ENCODE peak calls at places on chromosomes 16 and 17, in ten cellular contexts. R, Y, V, I, E, D, X, T, F and J are unnamed samples.

GRCh38 chr16:30914849-30915248 is 8.5 kb upstream of the FBXL19 start:
- DNase-seq in V (no peak), X (no peak), T (no peak), I (no peak), F (no peak), R (no peak), D (no peak), Y (no peak), E (no peak), J (no peak)

GRCh38 chr16:14238756-14239155 is 167.6 kb downstream of the MRTFB start:
- DNase-seq in X (no peak), R (no peak), E (no peak), I (no peak), V (no peak), T (no peak), Y (no peak), D (no peak), F (no peak), J (no peak)

GRCh38 chr17:43880420-43880991 is 26.8 kb downstream of the MPP2 start:
- DNase-seq in T (peak), R (peak), I (peak), D (no peak), E (no peak), V (peak), X (no peak), Y (peak), F (peak), J (peak)

GRCh38 chr17:75288784-75289121 is 480 bp downstream of the SLC25A19 start:
- DNase-seq in F (peak), D (no peak), R (no peak), T (peak), X (no peak), E (no peak), V (no peak), I (peak), Y (no peak), J (peak)

GRCh38 chr17:78822552-78822951 is 18.1 kb downstream of the USP36 start:
- DNase-seq in E (no peak), D (peak), F (peak), Y (no peak), V (peak), X (peak), T (no peak), I (no peak), R (peak), J (no peak)

GRCh38 chr17:64139542-64139941 is 9.6 kb upstream of the ERN1 start:
- DNase-seq in I (no peak), R (no peak), V (no peak), Y (no peak), D (no peak), F (no peak), T (no peak), E (no peak), X (no peak), J (no peak)

GRCh38 chr17:1573932-1574696 is 11.5 kb upstream of the PITPNA start:
- DNase-seq in T (peak), X (no peak), V (peak), Y (peak), D (peak), I (peak), E (peak), R (peak), F (peak), J (peak)

GRCh38 chr17:80025796-80026195 is 9.9 kb downstream of the TBC1D16 start:
- DNase-seq in T (no peak), E (no peak), Y (no peak), D (no peak), X (no peak), I (no peak), R (no peak), V (no peak), F (no peak), J (no peak)

GRCh38 chr16:57589374-57589773 is 39.1 kb upstream of the ADGRG1 start:
- DNase-seq in X (no peak), V (no peak), F (no peak), E (no peak), D (no peak), I (no peak), R (no peak), T (no peak), Y (no peak), J (no peak)

GRCh38 chr17:14827394-14827793 is 437.7 kb downstream of the PMP22 start:
- DNase-seq in X (no peak), D (no peak), R (no peak), F (no peak), I (no peak), V (no peak), T (no peak), Y (no peak), E (no peak), J (no peak)

GRCh38 chr17:56690441-56691291 is 97.2 kb downstream of the NOG start:
- DNase-seq in I (no peak), R (peak), T (no peak), D (no peak), V (no peak), E (no peak), Y (peak), X (no peak), F (no peak), J (no peak)

GRCh38 chr17:4940625-4941021 is 555 bp downstream of the RNF167 start:
- DNase-seq in F (no peak), V (no peak), I (no peak), E (no peak), R (peak), X (no peak), Y (peak), D (no peak), T (no peak), J (no peak)

GRCh38 chr16:3173892-3174617 is 13.9 kb upstream of the OR1F1 start:
- DNase-seq in D (no peak), V (no peak), R (peak), F (peak), I (peak), X (no peak), Y (peak), E (no peak), T (peak), J (peak)

GRCh38 chr17:37576281-37576680 is 32.9 kb downstream of the SYNRG start:
- DNase-seq in Y (no peak), E (no peak), T (no peak), R (peak), D (no peak), X (no peak), V (peak), F (no peak), I (no peak), J (no peak)

GRCh38 chr16:31265329-31266245 is 5.8 kb downstream of the ITGAM start:
- DNase-seq in V (no peak), T (peak), F (no peak), E (no peak), R (peak), I (no peak), Y (peak), X (no peak), D (no peak), J (peak)

GRCh38 chr17:73956595-73957465 is 246.6 kb upstream of the RPL38 start:
- DNase-seq in F (peak), T (peak), E (peak), Y (peak), R (peak), V (peak), D (no peak), X (no peak), I (peak), J (peak)

GRCh38 chr17:68054296-68054900 is 18.9 kb downstream of the KPNA2 start:
- DNase-seq in V (peak), R (peak), E (peak), Y (no peak), I (no peak), X (peak), F (no peak), T (no peak), D (peak), J (peak)

GRCh38 chr16:85528528-85529387 is 84.4 kb upstream of the GSE1 start:
- DNase-seq in I (no peak), F (no peak), D (no peak), R (no peak), V (no peak), Y (peak), T (no peak), E (no peak), X (no peak), J (no peak)

GRCh38 chr17:968812-969766 is 10.5 kb downstream of the NXN start:
- DNase-seq in R (peak), V (no peak), T (peak), Y (peak), X (no peak), D (no peak), I (no peak), E (no peak), F (no peak), J (no peak)

GRCh38 chr17:6501359-6501758 is 55.0 kb downstream of the PITPNM3 start:
- DNase-seq in T (no peak), D (no peak), Y (no peak), X (no peak), F (no peak), R (no peak), E (no peak), V (no peak), I (no peak), J (no peak)

GRCh38 chr17:65228734-65229390 is 91.7 kb downstream of the RGS9 start:
- DNase-seq in F (no peak), D (no peak), T (no peak), Y (no peak), E (no peak), R (peak), X (peak), V (peak), I (no peak), J (peak)

GRCh38 chr16:14181371-14182050 is 110.4 kb downstream of the MRTFB start:
- DNase-seq in E (no peak), R (peak), F (no peak), D (no peak), I (no peak), X (no peak), T (no peak), V (peak), Y (no peak), J (peak)

GRCh38 chr16:87017388-87018012 is 299.7 kb downstream of the C16orf95 start:
- DNase-seq in D (no peak), E (no peak), Y (no peak), V (peak), T (peak), F (no peak), X (peak), I (peak), R (peak), J (peak)

GRCh38 chr16:1492082-1492922 is 858 bp upstream of the TELO2 start:
- DNase-seq in X (no peak), V (no peak), Y (no peak), R (no peak), I (no peak), F (peak), D (no peak), E (no peak), T (no peak), J (no peak)
- H3K4me3 ChIP-seq in X (peak), V (peak), Y (peak), R (peak), I (peak), F (peak), D (peak), E (peak), T (peak), J (no peak)

GRCh38 chr16:25013049-25013448 is 2.1 kb downstream of the ARHGAP17 start:
- DNase-seq in I (no peak), V (no peak), D (no peak), T (no peak), R (no peak), Y (no peak), E (no peak), F (no peak), X (no peak), J (no peak)
- H3K4me3 ChIP-seq in I (no peak), V (no peak), D (no peak), T (no peak), R (peak), Y (no peak), E (peak), F (peak), X (peak), J (peak)

GRCh38 chr17:50060951-50061712 is 5.2 kb downstream of the ITGA3 start:
- DNase-seq in X (no peak), I (no peak), T (no peak), D (peak), R (peak), V (peak), E (peak), Y (peak), F (peak), J (no peak)
- H3K4me3 ChIP-seq in X (no peak), I (no peak), T (no peak), D (no peak), R (peak), V (no peak), E (peak), Y (no peak), F (peak), J (no peak)

GRCh38 chr17:69417545-69418483 is 3.3 kb downstream of the MAP2K6 start:
- DNase-seq in I (peak), V (no peak), X (no peak), T (no peak), R (no peak), F (no peak), Y (no peak), D (no peak), E (no peak), J (peak)
- H3K4me3 ChIP-seq in I (peak), V (no peak), X (no peak), T (no peak), R (no peak), F (no peak), Y (peak), D (no peak), E (no peak), J (peak)

GRCh38 chr17:81390029-81390428 is 5.2 kb upstream of the BAHCC1 start:
- DNase-seq in R (no peak), D (peak), E (no peak), F (no peak), X (no peak), T (peak), V (no peak), I (no peak), Y (no peak), J (no peak)

GRCh38 chr17:81388612-81389367 is 6.5 kb upstream of the BAHCC1 start:
- DNase-seq in Y (no peak), I (peak), D (peak), F (no peak), X (no peak), R (no peak), V (no peak), E (no peak), T (peak), J (no peak)

GRCh38 chr17:81390436-81391214 is 4.6 kb upstream of the BAHCC1 start:
- DNase-seq in X (no peak), R (no peak), T (peak), F (no peak), I (no peak), E (no peak), D (peak), Y (no peak), V (no peak), J (no peak)

GRCh38 chr17:81388091-81388611 is 7.1 kb upstream of the BAHCC1 start:
- DNase-seq in E (no peak), Y (no peak), I (no peak), R (no peak), T (peak), X (no peak), V (no peak), F (no peak), D (peak), J (no peak)

DNA sequence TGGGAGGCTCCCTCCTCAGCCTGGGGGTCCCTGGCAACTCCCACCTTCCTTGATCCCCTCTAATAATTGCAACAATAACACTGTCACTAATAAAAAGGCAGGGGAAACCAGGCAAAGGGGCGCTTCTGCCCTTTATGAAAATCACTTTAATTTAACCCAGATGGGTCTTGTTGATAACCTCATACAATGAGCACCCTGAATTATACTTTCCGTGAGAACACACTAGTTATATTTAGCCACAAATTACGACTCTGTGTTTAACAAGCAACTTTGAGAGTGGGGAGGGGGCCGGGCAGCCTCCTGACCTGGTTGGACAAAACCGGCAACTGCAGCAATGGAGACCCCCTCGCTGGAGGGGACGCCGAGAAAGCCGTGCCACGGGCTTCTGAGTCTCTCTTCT is 5.7 kb upstream of the BAHCC1 start:
- DNase-seq in D (no peak), T (no peak), E (no peak), V (no peak), X (no peak), I (no peak), Y (no peak), R (no peak), F (no peak), J (no peak)
- H3K4me3 ChIP-seq in D (no peak), T (no peak), E (no peak), V (no peak), X (no peak), I (no peak), Y (no peak), R (no peak), F (no peak), J (no peak)

GRCh38 chr16:54280751-54281150 is 5.8 kb downstream of the IRX3 start:
- DNase-seq in F (no peak), I (no peak), Y (no peak), T (no peak), R (peak), V (no peak), E (no peak), D (no peak), X (no peak), J (no peak)
- H3K4me3 ChIP-seq in F (no peak), I (no peak), Y (no peak), T (no peak), R (no peak), V (no peak), E (no peak), D (no peak), X (no peak), J (no peak)

GRCh38 chr17:76354317-76354729 is 607 bp upstream of the PRPSAP1 start:
- DNase-seq in V (no peak), E (no peak), I (no peak), R (no peak), Y (no peak), X (no peak), D (no peak), T (no peak), F (peak), J (no peak)

GRCh38 chr17:76359375-76359774 is 5.7 kb upstream of the PRPSAP1 start:
- DNase-seq in F (no peak), X (no peak), V (no peak), T (no peak), I (no peak), E (no peak), D (no peak), Y (no peak), R (peak), J (no peak)

GRCh38 chr17:76354747-76355310 is 1.1 kb upstream of the PRPSAP1 start:
- DNase-seq in F (peak), Y (no peak), I (no peak), T (peak), X (no peak), R (peak), E (no peak), V (no peak), D (no peak), J (no peak)

GRCh38 chr17:76357597-76358158 is 4.0 kb upstream of the PRPSAP1 start:
- DNase-seq in Y (peak), V (no peak), I (no peak), X (no peak), D (no peak), E (no peak), F (no peak), R (no peak), T (no peak), J (no peak)

DNA sequence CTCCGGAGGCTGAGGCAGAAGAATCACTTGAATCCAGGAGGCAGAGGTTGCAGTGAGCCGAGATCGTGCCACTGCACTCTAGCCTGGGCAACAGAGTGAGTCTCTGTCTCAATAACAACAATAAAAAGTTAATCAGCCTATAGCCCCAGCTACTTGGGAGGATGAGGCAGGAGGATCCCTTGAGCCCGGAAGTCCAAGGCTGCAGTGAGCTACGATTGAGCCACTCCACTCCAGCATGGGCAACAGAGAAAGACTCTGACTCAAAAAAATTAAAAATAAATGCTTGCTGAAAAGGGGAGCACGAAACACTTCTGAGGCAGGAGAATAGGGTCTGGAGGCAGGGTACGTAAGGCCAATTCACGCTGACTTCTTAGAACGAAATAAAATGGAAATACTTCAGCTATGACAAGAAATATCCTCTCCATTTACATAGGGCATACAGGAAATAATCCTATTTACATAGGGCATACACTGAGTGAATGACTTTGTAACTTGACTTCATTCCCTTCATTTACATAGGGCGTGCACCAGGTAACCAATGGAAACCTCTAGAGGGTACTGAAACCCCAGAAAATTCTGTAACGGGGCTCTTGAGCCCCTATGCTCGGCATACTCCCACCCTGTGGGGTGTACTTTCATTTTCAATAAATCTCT is 3.2 kb upstream of the PRPSAP1 start:
- DNase-seq in Y (no peak), F (no peak), R (no peak), D (no peak), T (no peak), V (no peak), X (no peak), I (no peak), E (no peak), J (no peak)
- H3K4me3 ChIP-seq in Y (no peak), F (no peak), R (no peak), D (no peak), T (no peak), V (no peak), X (no peak), I (no peak), E (no peak), J (no peak)